ENCODE peak calls at places on chromosome 4, in five cellular contexts. One of them, this sample, is unnamed.

GRCh38 chr4:65241257-65241997 is 428.9 kb downstream of the EPHA5 start:
- DNase-seq in heart right ventricle: peak
- DNase-seq in CD4-positive, alpha-beta T cell: no peak
- DNase-seq in progenitor cell of endocrine pancreas: no peak
- DNase-seq in lower leg skin: no peak
- DNase-seq in this sample: no peak

GRCh38 chr4:24105183-24106039 is 215.6 kb upstream of the PPARGC1A start:
- DNase-seq in progenitor cell of endocrine pancreas: no peak
- DNase-seq in lower leg skin: peak
- DNase-seq in CD4-positive, alpha-beta T cell: no peak
- DNase-seq in heart right ventricle: no peak
- DNase-seq in this sample: no peak

GRCh38 chr4:165967486-165967885 is 94.4 kb downstream of the TLL1 start:
- DNase-seq in heart right ventricle: no peak
- DNase-seq in lower leg skin: no peak
- DNase-seq in CD4-positive, alpha-beta T cell: no peak
- DNase-seq in progenitor cell of endocrine pancreas: no peak
- DNase-seq in this sample: no peak

GRCh38 chr4:3211866-3212265 is 37.1 kb upstream of the MSANTD1 start:
- DNase-seq in progenitor cell of endocrine pancreas: no peak
- DNase-seq in CD4-positive, alpha-beta T cell: no peak
- DNase-seq in heart right ventricle: no peak
- DNase-seq in lower leg skin: no peak
- DNase-seq in this sample: no peak

GRCh38 chr4:87033902-87034301 is 99.1 kb downstream of the AFF1 start:
- DNase-seq in CD4-positive, alpha-beta T cell: no peak
- DNase-seq in progenitor cell of endocrine pancreas: no peak
- DNase-seq in heart right ventricle: no peak
- DNase-seq in lower leg skin: no peak
- DNase-seq in this sample: no peak

GRCh38 chr4:117225441-117225840 is 140.1 kb upstream of the TRAM1L1 start:
- DNase-seq in CD4-positive, alpha-beta T cell: no peak
- DNase-seq in heart right ventricle: no peak
- DNase-seq in progenitor cell of endocrine pancreas: no peak
- DNase-seq in lower leg skin: no peak
- DNase-seq in this sample: no peak

GRCh38 chr4:7327341-7327885 is 107.3 kb downstream of the PSAPL1 start:
- DNase-seq in lower leg skin: no peak
- DNase-seq in CD4-positive, alpha-beta T cell: no peak
- DNase-seq in heart right ventricle: no peak
- DNase-seq in progenitor cell of endocrine pancreas: no peak
- DNase-seq in this sample: no peak

GRCh38 chr4:38237139-38237538 is 276.9 kb downstream of the PTTG2 start:
- DNase-seq in lower leg skin: no peak
- DNase-seq in CD4-positive, alpha-beta T cell: no peak
- DNase-seq in progenitor cell of endocrine pancreas: no peak
- DNase-seq in heart right ventricle: no peak
- DNase-seq in this sample: peak

GRCh38 chr4:121077496-121077895 is 5.2 kb upstream of the NDNF start:
- DNase-seq in lower leg skin: no peak
- DNase-seq in progenitor cell of endocrine pancreas: no peak
- DNase-seq in CD4-positive, alpha-beta T cell: no peak
- DNase-seq in heart right ventricle: no peak
- DNase-seq in this sample: no peak

GRCh38 chr4:91963489-91963888 is 340.3 kb upstream of the GRID2 start:
- DNase-seq in heart right ventricle: no peak
- DNase-seq in CD4-positive, alpha-beta T cell: no peak
- DNase-seq in progenitor cell of endocrine pancreas: no peak
- DNase-seq in lower leg skin: no peak
- DNase-seq in this sample: no peak

GRCh38 chr4:173121044-173121685 is 47.4 kb upstream of the GALNT7 start:
- DNase-seq in lower leg skin: no peak
- DNase-seq in progenitor cell of endocrine pancreas: no peak
- DNase-seq in CD4-positive, alpha-beta T cell: no peak
- DNase-seq in heart right ventricle: no peak
- DNase-seq in this sample: peak

GRCh38 chr4:127788517-127788916 is 6.4 kb downstream of the HSPA4L start:
- DNase-seq in lower leg skin: no peak
- DNase-seq in CD4-positive, alpha-beta T cell: no peak
- DNase-seq in heart right ventricle: no peak
- DNase-seq in progenitor cell of endocrine pancreas: no peak
- DNase-seq in this sample: peak

GRCh38 chr4:8848507-8849265 is 23.0 kb downstream of the HMX1 start:
- DNase-seq in CD4-positive, alpha-beta T cell: no peak
- DNase-seq in heart right ventricle: no peak
- DNase-seq in progenitor cell of endocrine pancreas: no peak
- DNase-seq in lower leg skin: no peak
- DNase-seq in this sample: no peak

GRCh38 chr4:163264934-163265333 is 67.5 kb downstream of the NPY1R start:
- DNase-seq in CD4-positive, alpha-beta T cell: no peak
- DNase-seq in progenitor cell of endocrine pancreas: no peak
- DNase-seq in heart right ventricle: no peak
- DNase-seq in lower leg skin: no peak
- DNase-seq in this sample: no peak

GRCh38 chr4:129094347-129094746 is 1.0 kb upstream of the SCLT1 start:
- DNase-seq in heart right ventricle: no peak
- DNase-seq in progenitor cell of endocrine pancreas: no peak
- DNase-seq in lower leg skin: no peak
- DNase-seq in CD4-positive, alpha-beta T cell: no peak
- DNase-seq in this sample: no peak

GRCh38 chr4:149749769-149750168 is 65.9 kb downstream of the IQCM start:
- DNase-seq in lower leg skin: no peak
- DNase-seq in heart right ventricle: no peak
- DNase-seq in CD4-positive, alpha-beta T cell: no peak
- DNase-seq in progenitor cell of endocrine pancreas: no peak
- DNase-seq in this sample: no peak

GRCh38 chr4:46277165-46277951 is 112.6 kb downstream of the GABRA2 start:
- DNase-seq in lower leg skin: no peak
- DNase-seq in heart right ventricle: no peak
- DNase-seq in CD4-positive, alpha-beta T cell: no peak
- DNase-seq in progenitor cell of endocrine pancreas: no peak
- DNase-seq in this sample: no peak

GRCh38 chr4:180669637-180670036 is 1573.6 kb upstream of the TENM3 start:
- DNase-seq in CD4-positive, alpha-beta T cell: no peak
- DNase-seq in heart right ventricle: no peak
- DNase-seq in lower leg skin: no peak
- DNase-seq in progenitor cell of endocrine pancreas: no peak
- DNase-seq in this sample: no peak

GRCh38 chr4:57023104-57023503 is 44.4 kb downstream of the POLR2B start:
- DNase-seq in CD4-positive, alpha-beta T cell: no peak
- DNase-seq in progenitor cell of endocrine pancreas: no peak
- DNase-seq in heart right ventricle: no peak
- DNase-seq in lower leg skin: no peak
- DNase-seq in this sample: no peak

GRCh38 chr4:2480649-2481048 is 11.7 kb downstream of the RNF4 start:
- DNase-seq in progenitor cell of endocrine pancreas: no peak
- DNase-seq in heart right ventricle: no peak
- DNase-seq in lower leg skin: no peak
- DNase-seq in CD4-positive, alpha-beta T cell: no peak
- DNase-seq in this sample: no peak

GRCh38 chr4:73803213-73803612 is 33.3 kb upstream of the CXCL6 start:
- DNase-seq in heart right ventricle: no peak
- DNase-seq in progenitor cell of endocrine pancreas: no peak
- DNase-seq in lower leg skin: no peak
- DNase-seq in CD4-positive, alpha-beta T cell: no peak
- DNase-seq in this sample: no peak

GRCh38 chr4:139530833-139531427 is 25.1 kb downstream of the SETD7 start:
- DNase-seq in heart right ventricle: no peak
- DNase-seq in lower leg skin: no peak
- DNase-seq in CD4-positive, alpha-beta T cell: peak
- DNase-seq in progenitor cell of endocrine pancreas: peak
- DNase-seq in this sample: peak
- TF ChIP-seq CTCF in heart right ventricle: peak
- TF ChIP-seq CTCF in lower leg skin: no peak
- TF ChIP-seq CTCF in CD4-positive, alpha-beta T cell: peak
- TF ChIP-seq CTCF in progenitor cell of endocrine pancreas: peak
- TF ChIP-seq CTCF in this sample: peak

GRCh38 chr4:18197467-18197866 is 175.9 kb upstream of the LCORL start:
- DNase-seq in lower leg skin: no peak
- DNase-seq in CD4-positive, alpha-beta T cell: no peak
- DNase-seq in heart right ventricle: no peak
- DNase-seq in progenitor cell of endocrine pancreas: no peak
- DNase-seq in this sample: no peak
- TF ChIP-seq CTCF in lower leg skin: no peak
- TF ChIP-seq CTCF in CD4-positive, alpha-beta T cell: no peak
- TF ChIP-seq CTCF in heart right ventricle: no peak
- TF ChIP-seq CTCF in progenitor cell of endocrine pancreas: no peak
- TF ChIP-seq CTCF in this sample: no peak

DNA sequence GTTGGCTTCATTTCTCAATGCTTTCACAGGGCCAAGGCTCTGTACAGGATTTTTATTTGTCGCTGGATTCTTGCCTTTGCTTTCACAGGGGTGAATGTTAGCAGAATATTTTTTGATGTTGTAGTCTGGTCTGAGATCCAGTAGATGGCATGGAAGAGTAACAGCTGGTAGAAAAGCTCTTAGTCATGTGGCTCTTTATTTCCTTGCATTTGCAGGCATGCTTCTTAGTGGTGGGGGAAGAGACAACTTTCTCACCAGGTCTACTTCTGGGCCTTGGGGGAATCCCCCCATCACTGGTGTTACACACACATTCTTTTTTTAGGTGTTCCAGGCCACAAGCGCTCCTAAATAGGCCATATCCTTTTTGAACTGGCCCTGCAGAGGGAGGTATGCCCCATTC is 58.2 kb upstream of the DKK2 start:
- DNase-seq in heart right ventricle: no peak
- DNase-seq in progenitor cell of endocrine pancreas: no peak
- DNase-seq in CD4-positive, alpha-beta T cell: no peak
- DNase-seq in lower leg skin: no peak
- DNase-seq in this sample: no peak
- TF ChIP-seq CTCF in heart right ventricle: no peak
- TF ChIP-seq CTCF in progenitor cell of endocrine pancreas: peak
- TF ChIP-seq CTCF in CD4-positive, alpha-beta T cell: no peak
- TF ChIP-seq CTCF in lower leg skin: no peak
- TF ChIP-seq CTCF in this sample: peak

DNA sequence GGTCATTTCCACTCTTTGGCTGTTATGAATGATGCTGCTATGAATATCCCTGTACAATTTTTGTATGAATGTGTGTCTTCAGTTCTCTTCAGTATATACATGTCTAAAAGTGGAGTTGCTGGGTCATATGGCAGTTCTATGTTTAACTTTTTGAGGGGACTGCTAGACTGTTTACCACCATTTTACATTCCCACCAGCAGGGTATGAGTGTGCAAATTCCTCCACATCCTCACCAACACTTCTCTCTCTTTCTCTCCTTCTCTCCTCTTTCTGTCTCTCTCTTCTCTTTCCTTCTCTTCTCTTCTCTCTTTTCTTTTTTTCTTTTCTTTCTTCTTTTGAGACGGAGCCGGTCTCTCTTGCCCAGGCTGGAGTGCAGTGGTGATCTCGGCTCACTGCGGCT is 7.8 kb downstream of the WWC2 start:
- DNase-seq in lower leg skin: no peak
- DNase-seq in heart right ventricle: no peak
- DNase-seq in CD4-positive, alpha-beta T cell: no peak
- DNase-seq in progenitor cell of endocrine pancreas: no peak
- DNase-seq in this sample: no peak
- TF ChIP-seq CTCF in lower leg skin: no peak
- TF ChIP-seq CTCF in heart right ventricle: no peak
- TF ChIP-seq CTCF in CD4-positive, alpha-beta T cell: no peak
- TF ChIP-seq CTCF in progenitor cell of endocrine pancreas: peak
- TF ChIP-seq CTCF in this sample: no peak

GRCh38 chr4:52711834-52712171 is 39.4 kb downstream of the ERVMER34-1 start:
- DNase-seq in CD4-positive, alpha-beta T cell: no peak
- DNase-seq in lower leg skin: no peak
- DNase-seq in progenitor cell of endocrine pancreas: no peak
- DNase-seq in heart right ventricle: no peak
- DNase-seq in this sample: no peak
- TF ChIP-seq CTCF in CD4-positive, alpha-beta T cell: no peak
- TF ChIP-seq CTCF in lower leg skin: no peak
- TF ChIP-seq CTCF in progenitor cell of endocrine pancreas: no peak
- TF ChIP-seq CTCF in heart right ventricle: no peak
- TF ChIP-seq CTCF in this sample: no peak

GRCh38 chr4:81915430-81915829 is 443.7 kb upstream of the RASGEF1B start:
- DNase-seq in progenitor cell of endocrine pancreas: no peak
- DNase-seq in CD4-positive, alpha-beta T cell: no peak
- DNase-seq in heart right ventricle: no peak
- DNase-seq in lower leg skin: no peak
- DNase-seq in this sample: no peak

GRCh38 chr4:81912420-81912819 is 440.7 kb upstream of the RASGEF1B start:
- DNase-seq in heart right ventricle: no peak
- DNase-seq in CD4-positive, alpha-beta T cell: no peak
- DNase-seq in lower leg skin: no peak
- DNase-seq in progenitor cell of endocrine pancreas: no peak
- DNase-seq in this sample: no peak

GRCh38 chr4:81919238-81919637 is 447.5 kb upstream of the RASGEF1B start:
- DNase-seq in CD4-positive, alpha-beta T cell: no peak
- DNase-seq in progenitor cell of endocrine pancreas: no peak
- DNase-seq in heart right ventricle: no peak
- DNase-seq in lower leg skin: no peak
- DNase-seq in this sample: peak

GRCh38 chr4:81914623-81915022 is 442.9 kb upstream of the RASGEF1B start:
- DNase-seq in heart right ventricle: no peak
- DNase-seq in progenitor cell of endocrine pancreas: no peak
- DNase-seq in lower leg skin: no peak
- DNase-seq in CD4-positive, alpha-beta T cell: no peak
- DNase-seq in this sample: no peak

DNA sequence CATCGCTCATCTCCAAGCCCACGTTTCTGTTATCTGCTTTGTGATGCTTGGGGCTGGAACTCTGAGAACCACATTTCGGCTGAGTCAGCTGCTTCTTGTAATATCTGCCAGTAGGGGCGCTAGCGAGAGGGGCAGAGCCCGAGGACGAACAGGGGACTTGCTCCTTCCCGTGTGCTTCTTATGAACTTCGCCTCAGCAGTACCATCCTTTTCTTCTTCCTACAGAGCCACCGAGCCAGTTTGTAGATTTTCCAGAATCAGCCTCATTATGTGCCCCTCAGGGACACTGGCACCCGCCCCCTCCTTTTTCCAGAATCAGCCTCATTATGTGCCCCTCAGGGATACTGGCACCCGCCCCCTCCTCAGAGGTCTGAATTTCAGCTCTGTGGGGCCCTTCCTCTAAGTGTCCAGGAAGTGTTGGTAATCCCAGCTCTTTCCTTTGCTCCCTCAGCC is 441.7 kb upstream of the RASGEF1B start:
- DNase-seq in lower leg skin: peak
- DNase-seq in heart right ventricle: no peak
- DNase-seq in progenitor cell of endocrine pancreas: peak
- DNase-seq in CD4-positive, alpha-beta T cell: peak
- DNase-seq in this sample: peak
- TF ChIP-seq CTCF in lower leg skin: no peak
- TF ChIP-seq CTCF in heart right ventricle: peak
- TF ChIP-seq CTCF in progenitor cell of endocrine pancreas: peak
- TF ChIP-seq CTCF in CD4-positive, alpha-beta T cell: peak
- TF ChIP-seq CTCF in this sample: peak

This sample was measured in Calu3.